ENCODE peak calls at places on chromosomes 1 and 21, in ten cellular contexts. Z is OCI-LY7; R is CD8-positive, alpha-beta memory T cell; S is aorta; O is CD4-positive, alpha-beta memory T cell; J is stomach; Q is effector memory CD4-positive, alpha-beta T cell; H is A549; F is Peyer's patch; P is heart right ventricle. K is an unnamed sample.

GRCh38 chr1:201261771-201262547 is 21.3 kb upstream of the PKP1 start:
- DNase-seq in Z (no peak), R (no peak), S (no peak), O (no peak), J (no peak), Q (no peak), H (no peak), F (peak; percentile 29), P (no peak), K (no peak)

GRCh38 chr1:17773626-17774326 is 18.6 kb downstream of the ACTL8 start:
- DNase-seq in Z (no peak), R (no peak), S (peak; percentile 24), O (no peak), J (no peak), Q (no peak), H (no peak), F (no peak), P (no peak), K (no peak)

GRCh38 chr1:39995973-39996393 is 41.0 kb downstream of the MFSD2A start:
- DNase-seq in Z (peak; percentile 89), R (peak; percentile 6), S (no peak), O (peak; percentile 19), J (no peak), Q (no peak), H (no peak), F (peak; percentile 52), P (no peak), K (no peak)

GRCh38 chr1:204740354-204740753 is 54.8 kb upstream of the LRRN2 start:
- DNase-seq in Z (no peak), R (no peak), S (no peak), O (no peak), J (no peak), Q (no peak), H (no peak), F (no peak), P (no peak), K (no peak)

GRCh38 chr1:174060090-174060489 is 37.9 kb upstream of the RC3H1 start:
- DNase-seq in Z (no peak), R (no peak), S (no peak), O (no peak), J (no peak), Q (no peak), H (no peak), F (no peak), P (no peak), K (no peak)

GRCh38 chr21:44299458-44300261 is at the start of gene PFKL:
- DNase-seq in Z (peak; percentile 81), R (peak; percentile 51), S (peak; percentile 77), O (peak; percentile 47), J (peak; percentile 80), Q (peak; percentile 21), H (peak; percentile 71), F (peak; percentile 87), P (peak; percentile 68), K (peak; percentile 81)

GRCh38 chr1:15352122-15352957 is 57.3 kb upstream of the EFHD2 start:
- DNase-seq in Z (no peak), R (no peak), S (peak; percentile 60), O (no peak), J (peak; percentile 77), Q (peak; percentile 42), H (peak; percentile 88), F (peak; percentile 66), P (no peak), K (no peak)

GRCh38 chr1:76944942-76945341 is 77.7 kb downstream of the ST6GALNAC5 start:
- DNase-seq in Z (no peak), R (no peak), S (no peak), O (no peak), J (no peak), Q (no peak), H (no peak), F (no peak), P (no peak), K (no peak)

GRCh38 chr1:68570859-68571258 is 74.0 kb upstream of the DEPDC1 start:
- DNase-seq in Z (no peak), R (no peak), S (no peak), O (no peak), J (no peak), Q (no peak), H (no peak), F (no peak), P (no peak), K (no peak)

GRCh38 chr21:32520885-32521735 is 64.2 kb downstream of the TCP10L start:
- DNase-seq in Z (no peak), R (no peak), S (peak; percentile 90), O (no peak), J (peak; percentile 54), Q (no peak), H (no peak), F (peak; percentile 75), P (peak; percentile 96), K (peak; percentile 98)

GRCh38 chr1:33966346-33967141 is 102.7 kb downstream of the HMGB4 start:
- DNase-seq in Z (no peak), R (no peak), S (no peak), O (no peak), J (no peak), Q (no peak), H (no peak), F (no peak), P (no peak), K (peak; percentile 21)

GRCh38 chr1:176837708-176838107 is 326.8 kb downstream of the ASTN1 start:
- DNase-seq in Z (no peak), R (no peak), S (no peak), O (no peak), J (no peak), Q (no peak), H (no peak), F (no peak), P (no peak), K (no peak)

GRCh38 chr1:64006276-64007051 is 197.0 kb upstream of the UBE2U start:
- DNase-seq in Z (no peak), R (no peak), S (no peak), O (no peak), J (peak; percentile 72), Q (no peak), H (peak; percentile 14), F (no peak), P (no peak), K (no peak)

GRCh38 chr1:107593436-107594209 is 371.4 kb downstream of the VAV3 start:
- DNase-seq in Z (no peak), R (no peak), S (no peak), O (no peak), J (no peak), Q (no peak), H (no peak), F (no peak), P (no peak), K (no peak)

GRCh38 chr1:113768916-113769598 is 9.8 kb upstream of the PHTF1 start:
- DNase-seq in Z (no peak), R (no peak), S (no peak), O (no peak), J (no peak), Q (no peak), H (no peak), F (no peak), P (no peak), K (no peak)
- H3K4me3 ChIP-seq in Z (no peak overlapping the region), R (no peak overlapping the region), S (no peak overlapping the region), O (no peak overlapping the region), J (no peak overlapping the region), Q (no peak overlapping the region), H (no peak overlapping the region), F (no peak overlapping the region), P (no peak overlapping the region), K (no peak overlapping the region)

DNA sequence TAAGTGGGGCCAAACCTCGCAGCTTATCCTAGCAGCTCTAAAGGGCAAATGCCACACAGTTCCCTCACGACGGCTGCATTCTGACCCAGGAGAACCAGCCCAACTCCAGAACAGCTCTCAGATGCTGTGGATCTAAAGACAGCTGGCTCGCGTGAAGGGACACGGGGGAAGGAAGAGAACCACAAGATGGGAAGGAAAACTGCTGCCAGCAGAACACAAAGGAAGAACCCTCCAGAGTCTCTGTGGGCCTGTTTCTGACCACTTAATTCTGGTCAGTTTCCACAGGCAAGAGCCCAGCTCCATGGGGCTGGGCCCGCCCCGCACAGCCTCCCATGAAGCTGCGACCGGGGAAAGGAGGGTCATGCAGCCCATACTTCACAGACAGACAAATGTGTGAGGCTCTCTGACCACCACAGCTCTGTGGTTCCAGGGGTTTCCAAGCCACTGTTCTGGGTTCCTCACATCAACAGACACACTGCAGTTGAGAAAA is 61.1 kb downstream of the SLC45A1 start:
- DNase-seq in Z (no peak), R (no peak), S (no peak), O (no peak), J (no peak), Q (no peak), H (no peak), F (no peak), P (no peak), K (no peak)
- H3K4me1 ChIP-seq in Z (peaks cover 17% of the 10 kb centered on the region), R (peaks cover 68% of the 10 kb centered on the region), S (peaks cover 6% of the 10 kb centered on the region), O (peaks cover 89% of the 10 kb centered on the region), J (peaks cover 92% of the 10 kb centered on the region), Q (peaks cover 32% of the 10 kb centered on the region), H (peaks cover under 1% of the 10 kb centered on the region), F (peaks cover 3% of the 10 kb centered on the region), P (peaks cover 76% of the 10 kb centered on the region), K (peaks cover 63% of the 10 kb centered on the region)

DNA sequence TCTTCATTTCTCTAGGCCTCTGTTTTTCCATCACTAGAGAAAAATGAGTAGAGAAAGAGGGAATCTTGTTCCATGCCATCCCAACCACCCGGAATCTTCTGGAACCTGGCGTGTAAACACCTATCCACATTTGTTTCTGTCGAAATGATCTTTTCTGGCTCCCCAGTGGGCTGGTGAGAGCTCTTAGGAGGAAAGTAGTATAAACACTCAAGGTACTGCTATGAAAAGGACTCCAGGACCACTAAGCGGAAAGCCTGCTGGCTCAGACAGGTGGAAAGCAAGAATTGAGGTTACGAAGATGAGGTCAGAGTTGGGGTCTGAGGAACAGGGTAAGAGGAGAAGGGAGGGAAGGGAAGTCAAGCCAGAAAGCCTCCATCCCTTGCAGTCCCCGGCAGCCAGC is 90.8 kb downstream of the PLXNA2 start:
- DNase-seq in Z (no peak), R (no peak), S (no peak), O (no peak), J (no peak), Q (no peak), H (no peak), F (no peak), P (no peak), K (no peak)
- H3K27ac ChIP-seq in Z (no peak overlapping the region), R (no peak overlapping the region), S (no peak overlapping the region), O (no peak overlapping the region), J (no peak overlapping the region), Q (no peak overlapping the region), H (no peak overlapping the region), F (no peak overlapping the region), P (no peak overlapping the region), K (no peak overlapping the region)

GRCh38 chr1:87647436-87648177 is 318.9 kb downstream of the LMO4 start:
- DNase-seq in Z (no peak), R (no peak), S (no peak), O (no peak), J (no peak), Q (no peak), H (no peak), F (no peak), P (no peak), K (no peak)

GRCh38 chr1:87644500-87645245 is 316.0 kb downstream of the LMO4 start:
- DNase-seq in Z (no peak), R (no peak), S (no peak), O (no peak), J (no peak), Q (no peak), H (no peak), F (no peak), P (no peak), K (peak; percentile 52)

GRCh38 chr1:87644033-87644432 is 315.4 kb downstream of the LMO4 start:
- DNase-seq in Z (no peak), R (no peak), S (no peak), O (no peak), J (no peak), Q (no peak), H (no peak), F (no peak), P (no peak), K (no peak)

GRCh38 chr1:87648720-87649119 is 320.0 kb downstream of the LMO4 start:
- DNase-seq in Z (no peak), R (no peak), S (no peak), O (no peak), J (no peak), Q (no peak), H (no peak), F (no peak), P (no peak), K (no peak)
- H3K4me3 ChIP-seq in Z (no peak overlapping the region), R (no peak overlapping the region), S (no peak overlapping the region), O (no peak overlapping the region), J (no peak overlapping the region), Q (no peak overlapping the region), H (no peak overlapping the region), F (no peak overlapping the region), P (no peak overlapping the region), K (no peak overlapping the region)